ENCODE peak calls at places on chromosomes 5 and 9, in four cellular contexts. H is SK-N-SH, P is K562, M is GM12878. C is an unnamed sample.

GRCh38 chr5:6158974-6159863 is 219.1 kb downstream of the MED10 start:
- DNase-seq in H (no peak), P (no peak), M (no peak), C (peak)

GRCh38 chr9:34633851-34634550 is 3.6 kb downstream of the SIGMAR1 start:
- DNase-seq in H (peak), P (peak), M (no peak), C (peak)

GRCh38 chr9:33273972-33274328 is 9.1 kb downstream of the CHMP5 start:
- DNase-seq in H (no peak), P (no peak), M (no peak), C (no peak)

GRCh38 chr9:76868897-76869296 is 37.0 kb downstream of the PRUNE2 start:
- DNase-seq in H (no peak), P (no peak), M (no peak), C (no peak)

GRCh38 chr9:119761737-119762136 is 392.5 kb upstream of the BRINP1 start:
- DNase-seq in H (no peak), P (no peak), M (no peak), C (no peak)

GRCh38 chr5:134135091-134135655 is 20.7 kb downstream of the TCF7 start:
- DNase-seq in H (no peak), P (no peak), M (no peak), C (no peak)

GRCh38 chr5:126769703-126770102 is 7.2 kb upstream of the LMNB1 start:
- DNase-seq in H (no peak), P (no peak), M (no peak), C (no peak)

GRCh38 chr5:17216176-17216973 is 1.1 kb upstream of the BASP1 start:
- DNase-seq in H (peak), P (peak), M (peak), C (peak)

GRCh38 chr5:158635565-158635964 is 464.2 kb downstream of the EBF1 start:
- DNase-seq in H (no peak), P (no peak), M (no peak), C (no peak)

GRCh38 chr9:97388721-97389238 is 23.1 kb upstream of the TDRD7 start:
- DNase-seq in H (no peak), P (no peak), M (peak), C (no peak)

GRCh38 chr5:14676320-14676719 is 11.8 kb downstream of the OTULIN start:
- DNase-seq in H (no peak), P (peak), M (no peak), C (no peak)

GRCh38 chr5:167953151-167953788 is 338.2 kb upstream of the WWC1 start:
- DNase-seq in H (peak), P (no peak), M (no peak), C (no peak)

DNA sequence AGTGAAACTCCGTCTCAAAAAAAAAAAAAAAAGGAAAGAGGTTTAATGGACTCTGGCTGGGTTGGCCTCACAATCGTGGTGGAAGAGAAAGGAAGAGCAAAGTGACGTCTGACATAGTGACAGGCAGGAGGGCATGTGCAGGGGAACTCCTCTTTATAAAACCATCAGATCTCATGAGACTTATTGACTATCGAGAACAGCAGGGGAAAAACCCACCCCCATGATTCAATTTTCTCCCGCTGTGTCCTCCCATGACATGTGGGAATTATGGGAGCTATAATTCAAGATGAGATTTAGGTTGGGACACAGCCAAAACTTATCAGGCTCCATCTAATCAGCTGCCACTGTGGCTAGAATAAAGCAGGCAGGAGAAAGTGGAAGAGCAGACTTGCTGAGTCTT is 610.4 kb upstream of the NUDT12 start:
- DNase-seq in H (no peak), P (no peak), M (no peak), C (no peak)
- TF ChIP-seq NFIC in H (peak), P (no peak), M (no peak), C (no peak)

GRCh38 chr9:113895526-113895925 is 19.4 kb downstream of the ZNF618 start:
- DNase-seq in H (no peak), P (no peak), M (no peak), C (no peak)

GRCh38 chr9:113896713-113897112 is 20.6 kb downstream of the ZNF618 start:
- DNase-seq in H (no peak), P (no peak), M (no peak), C (no peak)

GRCh38 chr9:113890693-113891092 is 14.6 kb downstream of the ZNF618 start:
- DNase-seq in H (no peak), P (no peak), M (no peak), C (no peak)

GRCh38 chr9:113892861-113893491 is 16.9 kb downstream of the ZNF618 start:
- DNase-seq in H (no peak), P (no peak), M (no peak), C (no peak)

GRCh38 chr9:113894166-113894565 is 18.1 kb downstream of the ZNF618 start:
- DNase-seq in H (no peak), P (no peak), M (no peak), C (no peak)
- TF ChIP-seq RFX5 in H (no peak), P (no peak), M (no peak), C (no peak)

GRCh38 chr9:129995409-129996160 is 47.4 kb downstream of the FNBP1 start:
- DNase-seq in H (no peak), P (peak), M (no peak), C (no peak)
- TF ChIP-seq NFIC in H (no peak), P (peak), M (peak), C (no peak)

GRCh38 chr5:1555011-1555807 is 31.4 kb upstream of the LPCAT1 start:
- DNase-seq in H (no peak), P (no peak), M (no peak), C (peak)
- TF ChIP-seq RFX5 in H (no peak), P (no peak), M (no peak), C (no peak)

GRCh38 chr5:179319123-179319522 is 26.1 kb downstream of the ADAMTS2 start:
- DNase-seq in H (no peak), P (no peak), M (peak), C (no peak)
- TF ChIP-seq NFIC in H (no peak), P (no peak), M (no peak), C (no peak)

DNA sequence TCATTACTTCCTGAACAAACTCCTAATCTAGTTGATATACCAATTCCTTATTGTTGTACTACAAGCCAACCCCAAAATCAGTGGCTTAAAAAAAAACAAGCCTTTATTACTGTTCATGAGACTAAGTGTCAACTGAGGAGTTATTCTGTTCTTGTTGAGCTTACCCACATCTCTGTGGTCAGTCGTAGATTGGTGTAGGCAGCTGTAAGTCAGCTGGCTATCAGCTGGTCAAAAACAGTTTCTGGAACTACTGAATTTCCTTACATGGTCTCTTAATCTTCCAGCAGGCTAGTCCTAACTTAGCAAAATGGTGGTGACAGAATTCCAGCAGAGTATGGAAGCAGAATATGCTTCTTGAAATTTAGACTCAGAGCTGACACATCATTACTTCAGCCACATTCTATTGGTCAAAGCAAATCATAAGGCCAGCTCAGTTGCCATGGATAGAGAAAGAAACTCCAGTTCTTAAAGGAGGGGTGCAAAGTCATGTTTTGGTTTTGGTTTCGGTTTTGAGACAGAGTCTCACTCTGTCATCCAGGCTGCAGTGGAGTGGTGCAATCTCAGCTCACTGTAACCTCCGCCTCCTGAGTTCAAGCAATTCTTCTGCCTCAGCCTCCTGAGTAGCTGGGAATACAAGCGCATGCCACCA is 386.1 kb upstream of the MPDZ start:
- DNase-seq in H (no peak), P (peak), M (no peak), C (peak)
- TF ChIP-seq RFX5 in H (no peak), P (no peak), M (no peak), C (no peak)

DNA sequence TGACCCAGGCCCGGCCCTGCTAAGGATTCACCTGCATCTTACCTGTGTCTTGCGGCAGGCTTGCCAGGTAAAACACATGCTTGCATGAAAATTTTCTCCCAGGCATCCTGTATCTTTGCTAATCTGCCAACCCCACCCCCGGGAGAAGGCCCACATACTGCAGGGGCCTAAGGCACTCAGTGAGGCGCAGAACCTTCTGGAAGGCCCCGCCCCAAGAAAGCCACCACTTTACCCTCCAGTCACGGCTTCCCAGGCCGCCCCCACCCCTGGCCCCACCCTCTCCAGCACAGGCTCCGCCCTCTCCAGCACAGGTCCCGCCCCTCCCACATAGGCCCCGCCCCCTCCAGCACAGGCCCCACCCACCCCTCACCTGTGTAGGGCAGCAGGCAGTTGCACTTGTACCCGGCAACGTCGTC is 29.8 kb upstream of the SEC16A start:
- DNase-seq in H (peak), P (peak), M (no peak), C (no peak)
- TF ChIP-seq NFIC in H (no peak), P (no peak), M (no peak), C (no peak)

GRCh38 chr9:36960575-36960955 is 73.5 kb downstream of the PAX5 start:
- DNase-seq in H (no peak), P (no peak), M (no peak), C (no peak)

GRCh38 chr9:36963356-36963755 is 70.7 kb downstream of the PAX5 start:
- DNase-seq in H (no peak), P (no peak), M (no peak), C (no peak)

GRCh38 chr9:36961051-36961450 is 73.0 kb downstream of the PAX5 start:
- DNase-seq in H (no peak), P (no peak), M (no peak), C (no peak)

GRCh38 chr9:36962721-36963120 is 71.3 kb downstream of the PAX5 start:
- DNase-seq in H (no peak), P (no peak), M (no peak), C (no peak)

DNA sequence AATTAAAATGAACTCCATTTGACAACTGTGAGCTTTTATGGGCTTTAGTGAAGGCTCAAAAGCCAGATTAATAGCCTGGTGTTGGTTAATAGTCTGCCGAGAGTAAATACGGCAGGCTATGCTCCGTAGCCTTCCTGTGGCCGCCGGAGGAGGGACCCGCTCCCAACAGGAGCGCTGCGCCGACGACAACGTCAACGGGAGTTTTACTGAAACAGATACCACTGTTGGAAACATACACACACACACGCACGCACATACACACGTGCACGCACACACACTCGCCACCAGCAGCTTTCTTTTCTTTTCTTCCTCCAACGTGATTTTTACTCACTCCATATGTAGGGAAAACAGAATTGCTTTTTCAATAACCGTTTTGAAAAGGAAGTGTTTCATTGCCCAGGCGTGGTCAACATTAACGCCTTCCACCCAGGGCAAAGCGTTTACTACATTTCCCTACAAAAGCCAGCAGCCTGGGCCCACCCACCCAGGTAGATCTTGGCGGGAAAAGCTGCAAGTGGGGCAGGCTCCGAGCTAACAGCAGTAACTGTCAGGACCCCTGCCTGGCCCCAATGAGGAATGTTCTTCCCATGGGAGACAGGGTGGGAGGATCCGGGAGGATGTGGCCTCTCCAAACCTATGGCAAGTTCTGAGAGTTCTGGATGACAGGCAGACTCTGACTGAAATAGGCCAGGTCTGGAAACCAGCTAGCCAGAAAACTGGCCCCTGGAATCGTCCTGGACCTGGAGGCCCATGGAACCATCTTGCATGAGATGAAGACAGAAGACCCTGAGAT is 72.3 kb downstream of the PAX5 start:
- DNase-seq in H (no peak), P (no peak), M (no peak), C (no peak)
- TF ChIP-seq RFX5 in H (no peak), P (no peak), M (no peak), C (no peak)